ENCODE peak calls at places on chromosomes 12 and 14, in five cellular contexts. D is NCI-H1694, L is non-pigmented ciliary epithelial cell, A is NCI-H2029 treated with DMSO at 0.1 percent for 48 hours, E is NCI-H1105 treated with DMSO at 0.1 percent for 48 hours. T is an unnamed sample.

GRCh38 chr14:78104655-78105054 is 65.5 kb upstream of the NRXN3 start:
- DNase-seq in D (no peak), L (no peak), A (no peak), E (no peak), T (no peak)

GRCh38 chr12:79055926-79056674 is 191.5 kb downstream of the SYT1 start:
- DNase-seq in D (no peak), L (peak; percentile 87), A (no peak), E (peak; percentile 38), T (no peak)

GRCh38 chr14:86654558-86655184 is 1124.7 kb downstream of the FLRT2 start:
- DNase-seq in D (peak; percentile 20), L (no peak), A (no peak), E (peak; percentile 45), T (peak; percentile 75)

GRCh38 chr12:40099423-40099853 is 6.4 kb downstream of the SLC2A13 start:
- DNase-seq in D (no peak), L (no peak), A (no peak), E (no peak), T (no peak)

GRCh38 chr12:1093166-1093751 is 102.2 kb downstream of the ERC1 start:
- DNase-seq in D (peak; percentile 80), L (no peak), A (peak; percentile 25), E (peak; percentile 64), T (peak; percentile 61)

GRCh38 chr12:114735680-114736374 is 51.9 kb upstream of the TBX3 start:
- DNase-seq in D (no peak), L (no peak), A (no peak), E (no peak), T (no peak)

GRCh38 chr14:63642656-63643382 is 1.1 kb upstream of the WDR89 start:
- DNase-seq in D (no peak), L (no peak), A (no peak), E (no peak), T (no peak)

GRCh38 chr12:56838602-56839488 is 75.7 kb downstream of the HSD17B6 start:
- DNase-seq in D (no peak), L (no peak), A (no peak), E (no peak), T (no peak)

GRCh38 chr14:65846469-65846868 is 433.9 kb downstream of the FUT8 start:
- DNase-seq in D (peak; percentile 44), L (no peak), A (no peak), E (peak; percentile 30), T (no peak)

GRCh38 chr14:100901391-100902183 is 1.9 kb downstream of the RTL1 start:
- DNase-seq in D (no peak), L (no peak), A (no peak), E (no peak), T (no peak)

GRCh38 chr12:58405363-58405762 is 464.0 kb downstream of the ATP23 start:
- DNase-seq in D (no peak), L (no peak), A (no peak), E (no peak), T (no peak)

GRCh38 chr14:102568115-102568614 is 24.3 kb upstream of the RCOR1 start:
- DNase-seq in D (no peak), L (no peak), A (no peak), E (no peak), T (no peak)

GRCh38 chr12:66647034-66647691 is 31.7 kb downstream of the GRIP1 start:
- DNase-seq in D (no peak), L (peak; percentile 91), A (no peak), E (no peak), T (no peak)

GRCh38 chr12:124548854-124549378 is 18.5 kb downstream of the NCOR2 start:
- DNase-seq in D (no peak), L (no peak), A (peak; percentile 37), E (no peak), T (no peak)

GRCh38 chr14:64992328-64992885 is 5.7 kb downstream of the FNTB start:
- DNase-seq in D (no peak), L (no peak), A (no peak), E (no peak), T (no peak)

GRCh38 chr14:35999264-35999663 is 173.1 kb downstream of the BRMS1L start:
- DNase-seq in D (no peak), L (no peak), A (no peak), E (no peak), T (no peak)

GRCh38 chr14:50402965-50403364 is 6.3 kb upstream of the CDKL1 start:
- DNase-seq in D (no peak), L (no peak), A (no peak), E (no peak), T (no peak)

GRCh38 chr12:65882504-65882903 is 58.2 kb downstream of the HMGA2 start:
- DNase-seq in D (no peak), L (no peak), A (no peak), E (peak; percentile 23), T (no peak)

GRCh38 chr12:83805873-83806272 is 1106.7 kb downstream of the SLC6A15 start:
- DNase-seq in D (no peak), L (no peak), A (no peak), E (no peak), T (no peak)

GRCh38 chr12:121442028-121442948 is 42.4 kb downstream of the RNF34 start:
- DNase-seq in D (no peak), L (no peak), A (no peak), E (no peak), T (no peak)

GRCh38 chr14:74492413-74493342 is at the start of gene NPC2:
- DNase-seq in D (no peak), L (no peak), A (no peak), E (no peak), T (no peak)

GRCh38 chr12:62256408-62257079 is 3.7 kb upstream of the USP15 start:
- DNase-seq in D (no peak), L (no peak), A (peak; percentile 6), E (no peak), T (no peak)

GRCh38 chr12:46442239-46442638 is 69.7 kb upstream of the SLC38A2 start:
- DNase-seq in D (no peak), L (no peak), A (no peak), E (no peak), T (no peak)

GRCh38 chr14:105118646-105119409 is 49.7 kb downstream of the JAG2 start:
- DNase-seq in D (no peak), L (no peak), A (no peak), E (no peak), T (no peak)

GRCh38 chr12:29710104-29710503 is 73.6 kb downstream of the TMTC1 start:
- DNase-seq in D (peak; percentile 83), L (no peak), A (no peak), E (peak; percentile 98), T (peak; percentile 7)

GRCh38 chr14:65732112-65732511 is 319.6 kb downstream of the FUT8 start:
- DNase-seq in D (no peak), L (no peak), A (no peak), E (no peak), T (no peak)

GRCh38 chr14:104477804-104478375 is 101.7 kb upstream of the C14orf180 start:
- DNase-seq in D (no peak), L (no peak), A (no peak), E (no peak), T (no peak)

GRCh38 chr12:74021937-74022336 is 515.7 kb upstream of the ATXN7L3B start:
- DNase-seq in D (no peak), L (peak; percentile 1), A (peak; percentile 33), E (peak; percentile 59), T (peak; percentile 71)

GRCh38 chr12:452667-453210 is 7.0 kb upstream of the B4GALNT3 start:
- DNase-seq in D (no peak), L (no peak), A (no peak), E (no peak), T (no peak)

GRCh38 chr12:27290501-27291168 is 42.0 kb upstream of the BMAL2 start:
- DNase-seq in D (no peak), L (no peak), A (no peak), E (peak; percentile 87), T (no peak)

GRCh38 chr14:69132513-69133181 is 20.3 kb downstream of the DCAF5 start:
- DNase-seq in D (peak; percentile 14), L (no peak), A (no peak), E (peak; percentile 75), T (no peak)

T was measured in endothelial cell.